ENCODE peak calls at places on chromosomes 11 and 22, in four cellular contexts. U is SJSA1, B is body of pancreas, D is trophoblast cell. Y is an unnamed sample. For H3K4me1, the result is how much of the 10 kb centered on the place peaks cover.

GRCh38 chr22:38218661-38219331 is 17.0 kb downstream of the MAFF start:
- DNase-seq in U (peak), B (peak), D (peak), Y (no peak)

GRCh38 chr11:64482588-64482987 is 108.4 kb upstream of the SLC22A12 start:
- DNase-seq in U (no peak), B (no peak), D (no peak), Y (no peak)

GRCh38 chr11:125193158-125193557 is 28.6 kb downstream of the PKNOX2 start:
- DNase-seq in U (no peak), B (no peak), D (no peak), Y (no peak)

GRCh38 chr11:120622189-120622912 is 110.8 kb downstream of the GRIK4 start:
- DNase-seq in U (no peak), B (no peak), D (peak), Y (peak)

GRCh38 chr11:47565340-47566165 is at the start of gene PTPMT1:
- DNase-seq in U (peak), B (peak), D (peak), Y (peak)

GRCh38 chr11:102272047-102272824 is 45.0 kb upstream of the BIRC3 start:
- DNase-seq in U (no peak), B (no peak), D (peak), Y (no peak)

GRCh38 chr11:110069158-110069737 is 23.9 kb upstream of the ZC3H12C start:
- DNase-seq in U (peak), B (peak), D (peak), Y (no peak)

GRCh38 chr11:17513853-17514252 is 30.4 kb downstream of the USH1C start:
- DNase-seq in U (no peak), B (no peak), D (no peak), Y (no peak)

GRCh38 chr22:24831678-24832077 is 25.7 kb downstream of the SGSM1 start:
- DNase-seq in U (no peak), B (no peak), D (no peak), Y (no peak)

GRCh38 chr11:121446752-121447156 is 5.4 kb upstream of the SORL1 start:
- DNase-seq in U (no peak), B (no peak), D (no peak), Y (peak)

GRCh38 chr11:40328890-40329617 is 1130.4 kb downstream of the LRRC4C start:
- DNase-seq in U (peak), B (peak), D (peak), Y (no peak)

GRCh38 chr11:69674267-69674885 is 777 bp downstream of the LTO1 start:
- DNase-seq in U (no peak), B (peak), D (peak), Y (peak)

GRCh38 chr22:29716814-29717213 is 3.0 kb upstream of the CABP7 start:
- DNase-seq in U (peak), B (peak), D (peak), Y (peak)

GRCh38 chr11:70549796-70550195 is 151.5 kb downstream of the CTTN start:
- DNase-seq in U (no peak), B (no peak), D (no peak), Y (no peak)

GRCh38 chr22:43293661-43294392 is 49.3 kb downstream of the SCUBE1 start:
- DNase-seq in U (peak), B (no peak), D (peak), Y (no peak)

GRCh38 chr22:45672564-45673481 is 1.2 kb downstream of the ATXN10 start:
- DNase-seq in U (no peak), B (no peak), D (no peak), Y (peak)

GRCh38 chr11:28400236-28401100 is 292.3 kb downstream of the METTL15 start:
- DNase-seq in U (peak), B (no peak), D (peak), Y (no peak)

GRCh38 chr11:14644396-14645246 is 1.0 kb downstream of the PDE3B start:
- DNase-seq in U (no peak), B (peak), D (peak), Y (no peak)

GRCh38 chr11:34198523-34198922 is 93.1 kb downstream of the NAT10 start:
- DNase-seq in U (no peak), B (no peak), D (no peak), Y (no peak)

GRCh38 chr22:39935116-39935515 is 25.1 kb upstream of the TMA7B start:
- DNase-seq in U (no peak), B (no peak), D (no peak), Y (no peak)

GRCh38 chr11:12253843-12254281 is 123.5 kb upstream of the PARVA start:
- DNase-seq in U (no peak), B (peak), D (no peak), Y (no peak)

GRCh38 chr11:103228807-103229206 is 119.6 kb downstream of the DYNC2H1 start:
- DNase-seq in U (no peak), B (no peak), D (no peak), Y (no peak)

GRCh38 chr22:47123006-47123826 is 360.8 kb downstream of the TBC1D22A start:
- DNase-seq in U (no peak), B (no peak), D (no peak), Y (no peak)

GRCh38 chr11:94134651-94135512 is 6.2 kb downstream of the PANX1 start:
- DNase-seq in U (peak), B (peak), D (peak), Y (no peak)

GRCh38 chr11:110991621-110992355 is 253.7 kb upstream of the POU2AF2 start:
- DNase-seq in U (no peak), B (peak), D (no peak), Y (no peak)

GRCh38 chr22:37491559-37492427 is 5.6 kb upstream of the MFNG start:
- DNase-seq in U (no peak), B (no peak), D (no peak), Y (peak)

GRCh38 chr11:66636411-66636810 is 2.1 kb upstream of the RBM4 start:
- DNase-seq in U (no peak), B (no peak), D (no peak), Y (no peak)

GRCh38 chr11:66639066-66639813 is 737 bp downstream of the RBM4 start:
- DNase-seq in U (no peak), B (peak), D (peak), Y (peak)

GRCh38 chr11:66637557-66638176 is 836 bp upstream of the RBM4 start:
- DNase-seq in U (no peak), B (no peak), D (no peak), Y (no peak)

GRCh38 chr11:66641834-66642233 is 3.3 kb downstream of the RBM4 start:
- DNase-seq in U (no peak), B (no peak), D (peak), Y (no peak)

GRCh38 chr11:66638177-66639065 is at the start of gene RBM4:
- DNase-seq in U (peak), B (peak), D (peak), Y (peak)
- H3K4me3 ChIP-seq in U (peak), B (peak), D (peak), Y (peak)

DNA sequence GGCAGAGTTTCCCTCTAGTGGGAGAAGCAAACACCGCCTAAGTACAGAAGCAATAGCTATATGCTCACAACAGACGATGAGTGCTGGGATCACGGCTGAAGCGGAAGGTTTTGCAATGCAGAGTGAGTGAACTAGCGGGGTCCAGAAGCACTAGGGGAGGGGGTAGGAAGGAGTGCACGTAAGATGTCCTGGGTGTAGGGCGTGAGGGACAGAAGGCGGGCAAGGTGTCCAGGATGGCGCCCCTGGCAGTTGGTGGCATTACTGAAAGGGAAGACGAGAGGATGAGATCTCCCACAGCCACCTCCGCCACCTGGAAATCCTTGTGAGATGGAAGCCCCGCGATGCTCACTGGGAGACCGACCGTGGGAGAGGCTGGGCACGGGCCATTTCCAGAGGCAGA is 81.0 kb downstream of the ETS1 start:
- DNase-seq in U (no peak), B (no peak), D (no peak), Y (no peak)
- H3K4me1 ChIP-seq in U (half or more), B (under half), D (under half), Y (half or more)

GRCh38 chr11:57637626-57638004 is 12.1 kb downstream of the YPEL4 start:
- DNase-seq in U (peak), B (no peak), D (peak), Y (no peak)
- H3K4me3 ChIP-seq in U (peak), B (no peak), D (peak), Y (no peak)

GRCh38 chr22:22681221-22681739 is 36.9 kb downstream of the GGTLC2 start:
- DNase-seq in U (peak), B (no peak), D (no peak), Y (peak)
- H3K4me1 ChIP-seq in U (under half), B (under half), D (under half), Y (under half)

GRCh38 chr11:1871531-1871930 is 18.6 kb downstream of the LSP1 start:
- DNase-seq in U (no peak), B (no peak), D (no peak), Y (no peak)

GRCh38 chr11:1875093-1875785 is 16.5 kb downstream of the PRR33 start:
- DNase-seq in U (no peak), B (no peak), D (no peak), Y (no peak)

GRCh38 chr11:1872267-1872985 is 19.3 kb downstream of the PRR33 start:
- DNase-seq in U (no peak), B (no peak), D (no peak), Y (no peak)

GRCh38 chr11:1874406-1875092 is 17.1 kb downstream of the PRR33 start:
- DNase-seq in U (no peak), B (no peak), D (no peak), Y (no peak)

GRCh38 chr11:1873048-1873812 is 18.5 kb downstream of the PRR33 start:
- DNase-seq in U (no peak), B (no peak), D (no peak), Y (no peak)
- H3K4me3 ChIP-seq in U (no peak), B (no peak), D (no peak), Y (no peak)

DNA sequence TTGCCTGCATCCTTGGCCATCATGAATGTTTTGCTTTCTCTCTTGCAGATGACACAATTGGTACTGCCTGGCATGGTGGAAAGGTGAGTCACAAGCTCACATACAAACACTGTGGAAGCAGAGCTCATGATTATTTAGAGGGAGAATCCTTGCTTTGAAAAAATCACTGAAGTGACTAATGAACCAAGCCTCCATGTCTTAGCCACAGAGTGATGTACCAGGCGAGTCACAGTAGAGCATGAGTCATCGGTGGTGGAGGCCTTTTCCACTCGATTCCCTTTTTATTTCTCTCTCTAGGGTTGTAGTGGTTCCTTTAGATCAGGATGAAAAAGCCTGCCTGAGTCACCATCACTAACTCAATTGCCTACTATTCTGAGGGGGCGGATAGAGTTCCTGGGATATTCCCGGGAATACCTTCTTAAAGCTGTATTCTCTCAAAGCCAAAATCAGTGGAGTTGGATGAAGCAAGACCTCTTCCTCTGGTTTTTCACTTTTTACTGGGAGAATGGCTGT is 49.6 kb upstream of the ALKBH3 start:
- DNase-seq in U (peak), B (peak), D (peak), Y (no peak)
- H3K4me1 ChIP-seq in U (under half), B (under half), D (under half), Y (under half)

GRCh38 chr22:50698546-50698945 is 25.9 kb downstream of the SHANK3 start:
- DNase-seq in U (no peak), B (no peak), D (no peak), Y (no peak)

GRCh38 chr22:50699001-50699753 is 26.6 kb downstream of the SHANK3 start:
- DNase-seq in U (no peak), B (no peak), D (no peak), Y (no peak)

GRCh38 chr22:50696251-50696798 is 23.7 kb downstream of the SHANK3 start:
- DNase-seq in U (no peak), B (no peak), D (peak), Y (no peak)

GRCh38 chr22:50696799-50697561 is 24.4 kb downstream of the SHANK3 start:
- DNase-seq in U (no peak), B (no peak), D (peak), Y (no peak)

DNA sequence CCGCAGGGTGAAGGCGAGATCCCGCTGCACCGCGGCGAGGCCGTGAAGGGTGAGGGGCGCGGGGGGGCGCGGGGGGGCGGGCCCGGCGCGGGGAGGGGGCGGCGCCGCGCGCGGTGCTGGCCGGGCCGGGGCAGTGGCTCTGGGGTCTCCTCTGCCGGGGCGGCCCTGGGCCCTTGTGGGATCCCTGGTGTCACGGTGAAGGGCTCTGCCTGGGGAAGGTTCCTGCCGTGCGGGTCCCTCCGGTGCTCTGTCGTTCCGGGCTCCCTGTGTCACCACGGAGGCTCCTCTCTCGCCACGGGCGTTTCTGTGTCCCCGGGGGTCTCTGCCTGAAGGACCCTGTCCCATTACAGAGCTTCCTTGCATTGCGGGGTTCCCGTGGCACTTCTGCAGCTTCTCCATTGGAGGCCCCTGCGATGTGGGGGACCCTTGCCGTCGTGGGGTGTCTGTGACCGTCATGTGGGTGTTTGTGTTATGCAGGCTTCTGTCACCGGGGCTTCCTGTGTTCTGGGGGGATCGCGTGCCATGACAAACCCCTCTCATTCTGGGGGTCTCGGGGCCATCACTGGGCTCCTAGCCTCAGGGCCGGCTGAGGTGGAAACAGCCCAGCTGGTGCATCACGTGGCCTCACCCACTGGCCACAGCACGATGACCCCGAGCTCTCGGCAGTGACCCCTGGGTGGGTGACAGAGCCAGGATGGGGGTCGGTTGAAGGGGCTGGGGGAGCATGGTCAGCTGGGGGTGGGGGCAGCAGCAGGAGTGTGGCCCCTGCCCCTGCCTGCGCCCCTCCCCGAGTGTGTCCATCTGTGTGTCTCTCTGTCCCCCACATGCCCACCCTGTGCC is 25.3 kb downstream of the SHANK3 start:
- DNase-seq in U (no peak), B (no peak), D (no peak), Y (no peak)
- H3K4me3 ChIP-seq in U (no peak), B (no peak), D (no peak), Y (no peak)

DNA sequence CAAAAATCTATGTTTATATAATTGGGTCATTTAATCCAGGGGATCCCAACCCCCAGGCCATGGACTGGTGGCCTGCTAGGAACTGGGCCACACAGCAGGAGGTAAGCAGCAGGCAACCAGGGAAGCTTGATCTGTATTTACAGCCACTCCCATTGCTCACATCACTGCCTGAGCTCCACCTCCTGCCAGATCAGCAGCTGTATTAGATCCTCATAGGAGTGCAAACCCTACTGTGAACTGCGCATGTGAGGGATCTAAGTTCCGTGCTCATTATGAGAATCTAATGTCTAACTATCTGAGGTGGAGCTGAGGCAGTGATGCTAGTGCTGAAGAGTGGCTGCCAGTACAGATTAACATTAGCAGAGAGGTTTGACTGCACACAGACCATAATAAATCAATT is 32.8 kb downstream of the MS4A2 start:
- DNase-seq in U (no peak), B (peak), D (no peak), Y (peak)
- H3K4me1 ChIP-seq in U (under half), B (under half), D (under half), Y (under half)